ENCODE peak calls at places on chromosomes 13 and 19, in four cellular contexts. E is RPMI8226, X is astrocyte, W is non-pigmented ciliary epithelial cell. C is an unnamed sample.

GRCh38 chr19:46529622-46530451 is 34.2 kb upstream of the PNMA8B start:
- DNase-seq in E (peak), X (no peak), W (no peak), C (no peak)

GRCh38 chr13:31172535-31172934 is 10.8 kb upstream of the HSPH1 start:
- DNase-seq in E (no peak), W (peak), X (peak), C (no peak)

GRCh38 chr19:5534787-5535586 is 32.8 kb downstream of the TINCR start:
- DNase-seq in X (no peak), W (no peak), E (no peak), C (peak)

GRCh38 chr13:48585456-48585840 is 52.6 kb upstream of the RCBTB2 start:
- DNase-seq in W (no peak), X (peak), E (peak), C (no peak)

GRCh38 chr19:42872608-42873007 is 6.9 kb downstream of the PSG1 start:
- DNase-seq in X (no peak), E (no peak), W (no peak), C (no peak)

GRCh38 chr19:53880716-53881481 is 1.1 kb upstream of the PRKCG start:
- DNase-seq in X (no peak), W (no peak), E (no peak), C (no peak)

GRCh38 chr19:737591-738093 is 13.3 kb upstream of the MISP start:
- DNase-seq in E (peak), X (no peak), W (no peak), C (peak)

GRCh38 chr19:44735011-44735410 is 13.5 kb upstream of the BCL3 start:
- DNase-seq in E (no peak), X (no peak), W (no peak), C (no peak)

GRCh38 chr13:37706041-37706440 is 107.5 kb upstream of the POSTN start:
- DNase-seq in W (no peak), X (no peak), E (no peak), C (no peak)

GRCh38 chr13:53137777-53138176 is 109.2 kb downstream of the OLFM4 start:
- DNase-seq in X (peak), W (no peak), E (no peak), C (no peak)

C was measured in NT2/D1.